ENCODE peak calls at places on chromosomes 7 and 10, in ten cellular contexts. K, S, D, W, X, C, A, U, O and N are unnamed samples. For H3K4me1, the result is how much of the 10 kb centered on the place peaks cover.

GRCh38 chr7:77434570-77434969 is 18.4 kb upstream of the GSAP start:
- DNase-seq in K (no peak), S (no peak), D (no peak), W (no peak), X (no peak), C (no peak), A (no peak), U (no peak), O (no peak), N (no peak)

GRCh38 chr10:10551595-10551994 is 466.1 kb upstream of the CELF2 start:
- DNase-seq in K (no peak), S (no peak), D (no peak), W (no peak), X (no peak), C (no peak), A (no peak), U (no peak), O (no peak), N (no peak)

GRCh38 chr10:124697837-124698559 is 46.2 kb downstream of the FAM53B start:
- DNase-seq in K (no peak), S (no peak), D (no peak), W (no peak), X (no peak), C (no peak), A (no peak), U (no peak), O (no peak), N (no peak)

GRCh38 chr10:6396652-6397051 is 183.4 kb downstream of the PRKCQ start:
- DNase-seq in K (no peak), S (no peak), D (no peak), W (no peak), X (no peak), C (no peak), A (no peak), U (no peak), O (no peak), N (no peak)

GRCh38 chr10:67005981-67006380 is 80.1 kb downstream of the LRRTM3 start:
- DNase-seq in K (no peak), S (no peak), D (no peak), W (no peak), X (no peak), C (no peak), A (no peak), U (no peak), O (no peak), N (no peak)

GRCh38 chr7:12865593-12865992 is 178.2 kb downstream of the ARL4A start:
- DNase-seq in K (no peak), S (no peak), D (no peak), W (no peak), X (no peak), C (no peak), A (no peak), U (no peak), O (peak), N (no peak)

GRCh38 chr7:27737591-27737990 is 2.4 kb upstream of the TAX1BP1 start:
- DNase-seq in K (no peak), S (no peak), D (no peak), W (no peak), X (no peak), C (no peak), A (no peak), U (no peak), O (no peak), N (no peak)

GRCh38 chr10:52376665-52377354 is 62.7 kb downstream of the DKK1 start:
- DNase-seq in K (no peak), S (no peak), D (no peak), W (no peak), X (no peak), C (peak), A (no peak), U (no peak), O (no peak), N (no peak)

GRCh38 chr7:116169060-116169459 is 41.3 kb upstream of the TES start:
- DNase-seq in K (no peak), S (no peak), D (no peak), W (no peak), X (no peak), C (peak), A (no peak), U (no peak), O (no peak), N (no peak)

GRCh38 chr7:40870108-40870507 is 735.3 kb downstream of the SUGCT start:
- DNase-seq in K (no peak), S (no peak), D (no peak), W (no peak), X (no peak), C (no peak), A (no peak), U (no peak), O (no peak), N (no peak)

GRCh38 chr10:29658984-29659769 is 24.4 kb upstream of the SVIL start:
- DNase-seq in K (no peak), S (peak), D (peak), W (no peak), X (no peak), C (peak), A (no peak), U (peak), O (peak), N (no peak)

GRCh38 chr10:7015457-7015856 is 395.4 kb downstream of the SFMBT2 start:
- DNase-seq in K (no peak), S (no peak), D (no peak), W (no peak), X (no peak), C (no peak), A (no peak), U (no peak), O (no peak), N (no peak)

GRCh38 chr10:69639291-69640195 is 9.5 kb downstream of the FAM241B start:
- DNase-seq in K (peak), S (peak), D (peak), W (peak), X (peak), C (peak), A (no peak), U (peak), O (peak), N (no peak)

GRCh38 chr7:78350926-78351325 is 552.4 kb downstream of the PHTF2 start:
- DNase-seq in K (no peak), S (no peak), D (no peak), W (no peak), X (no peak), C (no peak), A (no peak), U (no peak), O (no peak), N (no peak)

GRCh38 chr7:68491523-68492358 is 1106.5 kb upstream of the AUTS2 start:
- DNase-seq in K (no peak), S (no peak), D (no peak), W (no peak), X (no peak), C (no peak), A (no peak), U (no peak), O (no peak), N (no peak)

GRCh38 chr10:97873569-97873968 is 23.9 kb downstream of the GOLGA7B start:
- DNase-seq in K (no peak), S (no peak), D (peak), W (no peak), X (no peak), C (no peak), A (no peak), U (no peak), O (no peak), N (no peak)

GRCh38 chr7:77351539-77352004 is 64.6 kb downstream of the GSAP start:
- DNase-seq in K (no peak), S (peak), D (no peak), W (no peak), X (no peak), C (no peak), A (peak), U (peak), O (no peak), N (no peak)

GRCh38 chr10:116752563-116752962 is 10.2 kb upstream of the HSPA12A start:
- DNase-seq in K (no peak), S (no peak), D (peak), W (no peak), X (no peak), C (no peak), A (no peak), U (no peak), O (no peak), N (no peak)

GRCh38 chr10:72483452-72483851 is 128.7 kb upstream of the DNAJB12 start:
- DNase-seq in K (no peak), S (no peak), D (no peak), W (no peak), X (no peak), C (no peak), A (no peak), U (no peak), O (no peak), N (no peak)

GRCh38 chr10:72487116-72487515 is 132.4 kb upstream of the DNAJB12 start:
- DNase-seq in K (no peak), S (no peak), D (no peak), W (no peak), X (no peak), C (no peak), A (no peak), U (no peak), O (no peak), N (no peak)

GRCh38 chr10:72484521-72484920 is 129.8 kb upstream of the DNAJB12 start:
- DNase-seq in K (no peak), S (no peak), D (no peak), W (no peak), X (no peak), C (no peak), A (no peak), U (no peak), O (no peak), N (no peak)

GRCh38 chr10:72487521-72487920 is 132.8 kb upstream of the DNAJB12 start:
- DNase-seq in K (no peak), S (no peak), D (no peak), W (no peak), X (no peak), C (no peak), A (no peak), U (no peak), O (no peak), N (no peak)

DNA sequence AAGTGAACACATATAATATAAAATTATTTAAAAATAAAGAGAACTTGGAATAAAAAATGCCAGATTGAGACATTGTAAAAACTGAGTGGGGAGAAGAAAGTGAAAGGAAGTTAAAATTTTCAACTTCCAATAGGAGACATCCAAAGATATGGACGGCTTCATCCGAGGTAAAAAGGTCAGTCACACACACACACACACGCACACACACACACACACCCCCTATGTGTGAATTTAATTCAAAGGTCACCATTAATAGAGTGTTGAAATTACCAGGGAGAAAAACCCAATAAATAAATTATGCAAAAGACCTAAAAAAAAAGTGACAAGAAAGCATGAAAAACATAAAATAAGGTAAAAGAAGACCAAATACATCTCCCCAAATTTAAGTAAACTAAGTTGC is 131.0 kb upstream of the DNAJB12 start:
- DNase-seq in K (no peak), S (no peak), D (no peak), W (no peak), X (no peak), C (no peak), A (no peak), U (no peak), O (no peak), N (no peak)
- H3K4me1 ChIP-seq in K (under half), S (under half), D (under half), W (under half), X (under half), C (under half), A (under half), U (under half), O (under half), N (under half)

GRCh38 chr7:111168182-111168581 is 77.3 kb downstream of the LRRN3 start:
- DNase-seq in K (no peak), S (no peak), D (no peak), W (no peak), X (no peak), C (no peak), A (no peak), U (no peak), O (no peak), N (no peak)
- TF ChIP-seq POLR2A in K (no peak), S (no peak), D (no peak), W (no peak), X (no peak), C (no peak), A (no peak), U (no peak), O (no peak), N (no peak)

GRCh38 chr7:119606297-119606696 is 666.7 kb upstream of the KCND2 start:
- DNase-seq in K (no peak), S (no peak), D (no peak), W (no peak), X (no peak), C (no peak), A (no peak), U (no peak), O (no peak), N (no peak)
- TF ChIP-seq POLR2AphosphoS5 in K (no peak), S (no peak), D (no peak), W (no peak), X (no peak), C (no peak), A (no peak), U (no peak), O (no peak), N (no peak)

GRCh38 chr10:62087341-62087740 is 181.3 kb downstream of the RTKN2 start:
- DNase-seq in K (no peak), S (no peak), D (no peak), W (no peak), X (no peak), C (no peak), A (no peak), U (no peak), O (no peak), N (no peak)
- H3K4me1 ChIP-seq in K (under half), S (under half), D (under half), W (under half), X (under half), C (under half), A (under half), U (under half), O (under half), N (half or more)

GRCh38 chr10:44393834-44394547 is 9.1 kb upstream of the CXCL12 start:
- DNase-seq in K (no peak), S (no peak), D (no peak), W (no peak), X (no peak), C (no peak), A (peak), U (no peak), O (no peak), N (peak)
- TF ChIP-seq POLR2A in K (no peak), S (no peak), D (no peak), W (no peak), X (no peak), C (no peak), A (no peak), U (no peak), O (no peak), N (no peak)

DNA sequence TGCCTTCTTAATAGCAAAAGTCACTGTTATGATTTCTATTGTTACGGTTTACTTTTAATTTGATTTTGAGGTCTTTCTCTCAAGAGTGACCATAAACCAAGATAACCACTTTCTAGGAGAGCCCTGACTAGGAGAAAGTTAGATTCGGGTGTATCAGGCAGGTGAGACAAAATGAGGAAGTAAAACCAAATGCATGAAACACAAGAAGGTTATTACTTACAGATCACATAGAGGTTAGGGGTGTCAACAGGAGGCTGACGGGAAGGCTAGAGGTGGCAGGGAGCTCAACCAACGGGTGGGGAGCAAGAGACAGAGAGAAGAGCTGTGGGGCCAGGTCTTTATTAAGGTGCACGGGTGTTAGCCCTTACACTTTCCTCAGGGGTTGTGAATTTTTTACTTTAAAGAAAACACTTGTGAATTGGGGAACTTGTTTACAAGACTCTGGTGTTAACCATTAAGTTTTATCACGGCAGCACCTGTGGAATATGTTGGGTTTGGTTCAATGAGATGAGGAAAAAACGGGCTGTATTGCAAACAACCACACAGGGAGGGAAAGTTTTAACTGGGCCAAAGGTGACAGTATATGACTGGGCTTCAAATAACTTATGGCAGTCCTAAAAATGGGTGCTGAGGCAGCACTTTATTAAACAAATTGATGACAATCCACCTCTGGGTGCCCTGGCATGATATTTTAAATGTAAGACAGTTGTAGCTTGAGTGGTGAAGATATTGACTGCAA is 154.9 kb downstream of the SDHAF3 start:
- DNase-seq in K (no peak), S (no peak), D (no peak), W (no peak), X (no peak), C (no peak), A (no peak), U (peak), O (no peak), N (no peak)
- TF ChIP-seq POLR2AphosphoS5 in K (no peak), S (no peak), D (no peak), W (no peak), X (no peak), C (no peak), A (no peak), U (no peak), O (no peak), N (no peak)

GRCh38 chr7:142508251-142508650 is 241.0 kb upstream of the PRSS1 start:
- DNase-seq in K (no peak), S (peak), D (no peak), W (no peak), X (no peak), C (no peak), A (no peak), U (no peak), O (no peak), N (no peak)

GRCh38 chr7:142516038-142516501 is 233.2 kb upstream of the PRSS1 start:
- DNase-seq in K (peak), S (no peak), D (no peak), W (no peak), X (no peak), C (peak), A (no peak), U (peak), O (peak), N (no peak)

GRCh38 chr7:142513221-142513955 is 235.9 kb upstream of the PRSS1 start:
- DNase-seq in K (no peak), S (no peak), D (no peak), W (no peak), X (no peak), C (no peak), A (no peak), U (no peak), O (no peak), N (no peak)

GRCh38 chr7:142507799-142508198 is 241.5 kb upstream of the PRSS1 start:
- DNase-seq in K (no peak), S (no peak), D (no peak), W (no peak), X (no peak), C (no peak), A (no peak), U (no peak), O (no peak), N (no peak)

GRCh38 chr7:142511801-142512200 is 237.5 kb upstream of the PRSS1 start:
- DNase-seq in K (no peak), S (no peak), D (no peak), W (no peak), X (no peak), C (no peak), A (no peak), U (no peak), O (no peak), N (no peak)
- H3K4me1 ChIP-seq in K (under half), S (under half), D (under half), W (under half), X (under half), C (under half), A (under half), U (under half), O (under half), N (under half)